ENCODE peak calls at places on chromosomes 13 and 19, in ten cellular contexts. P is body of pancreas; T is LHCN-M2; L is endothelial cell; Y is PC-3; O is stromal cell of bone marrow; C is cardiac fibroblast; Q is Jurkat, Clone E6-1; F is AG04449; B is Ammon's horn. G is an unnamed sample.

GRCh38 chr13:102609696-102610095 is 12.9 kb downstream of the TPP2 start:
- DNase-seq in T (no peak), Y (no peak), P (no peak), O (no peak), L (no peak), C (no peak), B (no peak), F (no peak), Q (peak; percentile 46), G (no peak)

GRCh38 chr13:34246511-34246910 is 428.6 kb downstream of the RFC3 start:
- DNase-seq in F (no peak), C (peak; percentile 26), L (no peak), Q (no peak), P (no peak), O (no peak), Y (peak; percentile 74), T (peak; percentile 65), B (no peak), G (no peak)

GRCh38 chr19:8615813-8616596 is 5.5 kb upstream of the ADAMTS10 start:
- DNase-seq in L (peak; percentile 74), C (peak; percentile 65), O (no peak), T (peak; percentile 38), F (no peak), P (peak; percentile 55), Y (peak; percentile 84), Q (peak; percentile 37), B (peak; percentile 59), G (peak; percentile 65)

GRCh38 chr19:44846455-44847143 is 502 bp downstream of the NECTIN2 start:
- DNase-seq in L (peak; percentile 67), Q (no peak), T (no peak), B (no peak), O (no peak), Y (no peak), P (peak; percentile 32), C (peak; percentile 48), F (no peak), G (peak; percentile 25)

GRCh38 chr13:31556376-31556775 is 182.9 kb upstream of the RXFP2 start:
- DNase-seq in F (peak; percentile 52), O (peak; percentile 78), Y (no peak), P (no peak), Q (no peak), B (no peak), L (no peak), T (peak; percentile 91), C (peak; percentile 5), G (no peak)

GRCh38 chr19:16018106-16018755 is 58.1 kb upstream of the TPM4 start:
- DNase-seq in L (no peak), P (no peak), C (no peak), Q (no peak), Y (no peak), T (no peak), F (no peak), O (no peak), B (no peak), G (no peak)

GRCh38 chr19:29878973-29879654 is 62.9 kb upstream of the URI1 start:
- DNase-seq in F (no peak), L (no peak), O (peak; percentile 39), Y (peak; percentile 59), C (peak; percentile 23), P (no peak), B (peak; percentile 63), Q (peak; percentile 66), T (peak; percentile 59), G (peak; percentile 70)

GRCh38 chr13:114007566-114007965 is 33.7 kb upstream of the C13orf46 start:
- DNase-seq in O (no peak), Y (no peak), L (no peak), F (no peak), T (no peak), P (no peak), C (no peak), Q (no peak), B (no peak), G (no peak)

GRCh38 chr19:38741670-38742069 is 2.6 kb downstream of the CAPN12 start:
- DNase-seq in B (no peak), F (no peak), L (no peak), O (no peak), C (no peak), Y (no peak), T (no peak), Q (no peak), P (no peak), G (no peak)

GRCh38 chr13:90689111-90689510 is 658.4 kb upstream of the MIR17HG start:
- DNase-seq in F (no peak), O (no peak), L (no peak), P (no peak), Q (no peak), Y (no peak), C (no peak), B (no peak), T (no peak), G (no peak)

GRCh38 chr13:33186851-33187250 is 98.7 kb downstream of the STARD13 start:
- DNase-seq in C (peak; percentile 70), Q (no peak), O (no peak), L (no peak), F (no peak), T (peak; percentile 53), Y (peak; percentile 17), P (no peak), B (no peak), G (peak; percentile 14)

GRCh38 chr19:19120308-19121156 is 17.7 kb downstream of the TMEM161A start:
- DNase-seq in Q (peak; percentile 53), F (no peak), P (peak; percentile 34), C (peak; percentile 86), B (no peak), L (peak; percentile 82), Y (no peak), T (no peak), O (no peak), G (peak; percentile 49)

GRCh38 chr19:56637976-56638555 is 4.9 kb upstream of the SMIM17 start:
- DNase-seq in O (peak; percentile 33), P (peak; percentile 64), B (peak; percentile 81), T (peak; percentile 58), Q (peak; percentile 70), C (peak; percentile 69), L (peak; percentile 37), F (peak; percentile 7), Y (peak; percentile 76), G (peak; percentile 93)

GRCh38 chr19:44824758-44825157 is 15.9 kb downstream of the BCAM start:
- DNase-seq in Q (no peak), P (peak; percentile 88), L (no peak), F (no peak), B (no peak), Y (peak; percentile 35), O (no peak), C (no peak), T (no peak), G (no peak)

GRCh38 chr19:1384478-1385110 is 887 bp downstream of the NDUFS7 start:
- DNase-seq in B (no peak), P (no peak), Q (peak; percentile 41), O (no peak), L (no peak), T (no peak), C (no peak), Y (no peak), F (no peak), G (no peak)

GRCh38 chr19:14450168-14450874 is 17.2 kb downstream of the PKN1 start:
- DNase-seq in P (no peak), O (no peak), C (peak; percentile 28), Y (peak; percentile 67), L (peak; percentile 61), Q (peak; percentile 62), B (no peak), F (no peak), T (peak; percentile 51), G (peak; percentile 72)

GRCh38 chr19:47063874-47064273 is 15.4 kb upstream of the TMEM160 start:
- DNase-seq in Q (no peak), Y (no peak), P (no peak), C (no peak), B (no peak), L (no peak), O (no peak), T (no peak), F (no peak), G (no peak)